ENCODE peak calls at places on chromosomes 13 and 19, in six cellular contexts. One of them, this sample, is unnamed.

GRCh38 chr13:99459101-99459500 is 42.2 kb upstream of the TM9SF2 start:
- DNase-seq in IMR-90: no peak
- DNase-seq in mesenchymal stem cell: no peak
- DNase-seq in mesendoderm: peak
- DNase-seq in H1: no peak
- DNase-seq in neuronal stem cell: no peak
- DNase-seq in this sample: no peak

GRCh38 chr19:37218592-37218935 is 550 bp downstream of the ZNF383 start:
- DNase-seq in mesendoderm: no peak
- DNase-seq in neuronal stem cell: no peak
- DNase-seq in mesenchymal stem cell: peak
- DNase-seq in H1: no peak
- DNase-seq in IMR-90: peak
- DNase-seq in this sample: no peak

GRCh38 chr13:48896312-48896711 is 79.4 kb upstream of the FNDC3A start:
- DNase-seq in mesendoderm: no peak
- DNase-seq in mesenchymal stem cell: peak
- DNase-seq in neuronal stem cell: no peak
- DNase-seq in H1: no peak
- DNase-seq in IMR-90: peak
- DNase-seq in this sample: no peak

GRCh38 chr13:73273737-73274136 is 214.9 kb downstream of the KLF5 start:
- DNase-seq in mesendoderm: no peak
- DNase-seq in H1: no peak
- DNase-seq in IMR-90: peak
- DNase-seq in mesenchymal stem cell: peak
- DNase-seq in neuronal stem cell: no peak
- DNase-seq in this sample: no peak

GRCh38 chr13:71979616-71980015 is 112.6 kb upstream of the DACH1 start:
- DNase-seq in mesendoderm: peak
- DNase-seq in IMR-90: no peak
- DNase-seq in H1: peak
- DNase-seq in neuronal stem cell: no peak
- DNase-seq in mesenchymal stem cell: peak
- DNase-seq in this sample: peak

GRCh38 chr13:51628059-51628852 is 44.0 kb downstream of the WDFY2 start:
- DNase-seq in H1: no peak
- DNase-seq in mesenchymal stem cell: peak
- DNase-seq in IMR-90: no peak
- DNase-seq in mesendoderm: no peak
- DNase-seq in neuronal stem cell: no peak
- DNase-seq in this sample: no peak

GRCh38 chr13:87314822-87315221 is 356.3 kb upstream of the SLITRK5 start:
- DNase-seq in IMR-90: no peak
- DNase-seq in H1: no peak
- DNase-seq in mesendoderm: no peak
- DNase-seq in mesenchymal stem cell: no peak
- DNase-seq in neuronal stem cell: no peak
- DNase-seq in this sample: no peak

GRCh38 chr19:36113895-36114762 is 546 bp downstream of the POLR2I start:
- DNase-seq in IMR-90: peak
- DNase-seq in neuronal stem cell: no peak
- DNase-seq in mesendoderm: peak
- DNase-seq in H1: peak
- DNase-seq in mesenchymal stem cell: peak
- DNase-seq in this sample: peak

GRCh38 chr13:28329395-28330158 is 165.4 kb downstream of the FLT1 start:
- DNase-seq in mesendoderm: no peak
- DNase-seq in IMR-90: peak
- DNase-seq in H1: no peak
- DNase-seq in mesenchymal stem cell: peak
- DNase-seq in neuronal stem cell: no peak
- DNase-seq in this sample: no peak

GRCh38 chr19:35355851-35356460 is 2.3 kb upstream of the FFAR3 start:
- DNase-seq in mesendoderm: no peak
- DNase-seq in IMR-90: no peak
- DNase-seq in H1: peak
- DNase-seq in neuronal stem cell: no peak
- DNase-seq in mesenchymal stem cell: peak
- DNase-seq in this sample: no peak

GRCh38 chr13:32019612-32020233 is 11.9 kb upstream of the FRY start:
- DNase-seq in H1: no peak
- DNase-seq in neuronal stem cell: peak
- DNase-seq in mesendoderm: peak
- DNase-seq in IMR-90: peak
- DNase-seq in mesenchymal stem cell: peak
- DNase-seq in this sample: peak

GRCh38 chr13:65293530-65294198 is 1936.5 kb downstream of the PCDH9 start:
- DNase-seq in mesenchymal stem cell: no peak
- DNase-seq in neuronal stem cell: no peak
- DNase-seq in H1: no peak
- DNase-seq in IMR-90: no peak
- DNase-seq in mesendoderm: peak
- DNase-seq in this sample: no peak

GRCh38 chr13:40484981-40485380 is 181.5 kb downstream of the FOXO1 start:
- DNase-seq in H1: no peak
- DNase-seq in IMR-90: no peak
- DNase-seq in mesenchymal stem cell: no peak
- DNase-seq in neuronal stem cell: no peak
- DNase-seq in mesendoderm: no peak
- DNase-seq in this sample: no peak

GRCh38 chr13:55244991-55245644 is 1895.6 kb upstream of the PRR20A start:
- DNase-seq in H1: peak
- DNase-seq in IMR-90: no peak
- DNase-seq in neuronal stem cell: peak
- DNase-seq in mesendoderm: peak
- DNase-seq in mesenchymal stem cell: peak
- DNase-seq in this sample: peak

GRCh38 chr19:33332248-33332647 is 29.9 kb upstream of the CEBPA start:
- DNase-seq in mesenchymal stem cell: no peak
- DNase-seq in IMR-90: no peak
- DNase-seq in mesendoderm: no peak
- DNase-seq in neuronal stem cell: no peak
- DNase-seq in H1: no peak
- DNase-seq in this sample: no peak

GRCh38 chr13:41231786-41232185 is 31.6 kb downstream of the MTRF1 start:
- DNase-seq in mesendoderm: peak
- DNase-seq in IMR-90: peak
- DNase-seq in neuronal stem cell: no peak
- DNase-seq in H1: no peak
- DNase-seq in mesenchymal stem cell: peak
- DNase-seq in this sample: no peak

DNA sequence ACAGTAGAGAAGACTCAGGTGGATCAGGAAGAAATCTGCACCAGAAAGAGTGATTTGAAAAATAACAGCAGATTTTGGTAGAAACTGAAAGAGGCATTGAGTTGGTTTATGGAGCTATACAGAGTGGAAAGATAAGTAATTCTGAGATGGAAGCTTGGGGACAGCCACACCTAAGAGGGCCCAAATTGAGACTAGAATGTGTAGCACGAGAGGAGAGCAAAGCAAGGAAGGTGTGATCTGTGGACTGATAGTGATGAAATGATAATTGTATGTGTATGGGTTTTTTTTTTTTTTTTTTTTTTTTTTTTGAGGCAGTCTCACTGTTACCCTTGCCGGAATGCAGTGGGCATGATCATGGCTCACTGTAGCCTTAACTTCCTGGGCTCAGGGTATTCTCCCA is 16.3 kb downstream of the SAE1 start:
- DNase-seq in H1: no peak
- DNase-seq in mesenchymal stem cell: no peak
- DNase-seq in IMR-90: no peak
- DNase-seq in neuronal stem cell: no peak
- DNase-seq in mesendoderm: no peak
- DNase-seq in this sample: no peak
- H3K4ac ChIP-seq in H1: no peak
- H3K4ac ChIP-seq in mesenchymal stem cell: no peak
- H3K4ac ChIP-seq in IMR-90: no peak
- H3K4ac ChIP-seq in neuronal stem cell: no peak
- H3K4ac ChIP-seq in mesendoderm: no peak
- H3K4ac ChIP-seq in this sample: no peak

GRCh38 chr13:102773441-102774209 is at the start of gene TEX30:
- DNase-seq in neuronal stem cell: peak
- DNase-seq in H1: peak
- DNase-seq in mesenchymal stem cell: peak
- DNase-seq in IMR-90: peak
- DNase-seq in mesendoderm: peak
- DNase-seq in this sample: peak
- H2BK120ac ChIP-seq in neuronal stem cell: no peak
- H2BK120ac ChIP-seq in H1: no peak
- H2BK120ac ChIP-seq in mesenchymal stem cell: peak
- H2BK120ac ChIP-seq in IMR-90: peak
- H2BK120ac ChIP-seq in mesendoderm: no peak
- H2BK120ac ChIP-seq in this sample: no peak

GRCh38 chr19:38932425-38933179 is 1.9 kb downstream of the MRPS12 start:
- DNase-seq in neuronal stem cell: no peak
- DNase-seq in mesendoderm: peak
- DNase-seq in mesenchymal stem cell: peak
- DNase-seq in IMR-90: peak
- DNase-seq in H1: no peak
- DNase-seq in this sample: peak

GRCh38 chr19:38928406-38929001 is 2.1 kb downstream of the SARS2 start:
- DNase-seq in mesendoderm: no peak
- DNase-seq in neuronal stem cell: no peak
- DNase-seq in H1: no peak
- DNase-seq in mesenchymal stem cell: no peak
- DNase-seq in IMR-90: no peak
- DNase-seq in this sample: no peak

GRCh38 chr19:38929929-38930775 is at the start of gene SARS2:
- DNase-seq in IMR-90: peak
- DNase-seq in mesenchymal stem cell: peak
- DNase-seq in mesendoderm: peak
- DNase-seq in neuronal stem cell: peak
- DNase-seq in H1: peak
- DNase-seq in this sample: peak

GRCh38 chr19:38933544-38933943 is 2.8 kb downstream of the MRPS12 start:
- DNase-seq in neuronal stem cell: no peak
- DNase-seq in IMR-90: no peak
- DNase-seq in mesendoderm: no peak
- DNase-seq in H1: no peak
- DNase-seq in mesenchymal stem cell: no peak
- DNase-seq in this sample: no peak

DNA sequence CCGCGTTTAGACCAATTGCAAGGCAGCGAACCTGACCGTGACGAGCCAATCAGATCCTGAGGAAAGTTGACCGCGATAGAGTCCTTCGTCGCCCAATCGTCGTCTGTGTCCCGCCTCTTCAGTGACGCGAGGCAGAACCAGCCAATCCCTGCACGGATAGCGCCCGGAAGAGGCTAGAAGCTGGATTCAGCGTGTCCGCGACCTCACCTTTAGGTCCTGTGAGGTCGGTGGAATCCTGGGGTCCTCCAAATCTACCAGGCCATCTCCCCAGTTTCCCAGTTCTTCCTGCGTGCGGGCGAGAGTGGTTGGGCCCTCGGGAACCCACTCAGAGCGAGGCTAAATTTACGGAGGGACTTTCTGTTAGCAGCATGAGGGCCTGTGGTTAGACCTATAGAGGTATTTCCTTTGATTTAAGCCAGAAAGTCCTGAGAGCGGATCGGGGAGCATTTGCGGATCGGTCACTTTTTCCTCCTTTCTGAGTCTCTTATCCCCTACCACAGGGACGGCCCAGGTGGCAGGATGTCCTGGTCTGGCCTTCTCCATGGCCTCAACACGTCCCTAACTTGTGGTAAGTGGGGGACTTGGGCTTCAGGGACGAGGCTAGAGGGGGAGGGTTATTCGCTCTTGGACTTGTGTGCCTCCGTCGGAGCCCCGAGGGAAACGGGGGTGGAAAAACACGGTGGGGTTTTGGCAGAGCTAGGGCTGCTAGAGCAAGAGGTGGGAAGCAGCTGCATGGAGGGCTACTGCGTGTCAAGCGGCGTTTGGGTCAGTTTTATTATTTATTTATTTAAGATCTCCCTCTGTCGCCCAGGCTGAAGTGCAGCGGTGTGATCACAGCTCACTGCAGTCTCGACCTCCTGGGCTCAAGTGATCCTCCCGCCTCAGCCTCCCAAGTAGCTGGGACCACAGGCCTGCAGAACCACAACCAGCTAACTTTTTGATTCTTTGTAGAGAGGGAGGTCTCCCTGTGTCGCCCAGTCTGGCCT is at the start of gene MRPS12:
- DNase-seq in H1: no peak
- DNase-seq in IMR-90: peak
- DNase-seq in mesendoderm: peak
- DNase-seq in neuronal stem cell: peak
- DNase-seq in mesenchymal stem cell: peak
- DNase-seq in this sample: peak
- H3K4ac ChIP-seq in H1: peak
- H3K4ac ChIP-seq in IMR-90: peak
- H3K4ac ChIP-seq in mesendoderm: no peak
- H3K4ac ChIP-seq in neuronal stem cell: no peak
- H3K4ac ChIP-seq in mesenchymal stem cell: peak
- H3K4ac ChIP-seq in this sample: no peak

GRCh38 chr13:98143601-98144500 is 957 bp downstream of the FARP1 start:
- DNase-seq in mesenchymal stem cell: peak
- DNase-seq in H1: no peak
- DNase-seq in neuronal stem cell: no peak
- DNase-seq in mesendoderm: peak
- DNase-seq in IMR-90: peak
- DNase-seq in this sample: no peak

GRCh38 chr13:98141509-98141908 is 1.4 kb upstream of the FARP1 start:
- DNase-seq in mesendoderm: peak
- DNase-seq in IMR-90: no peak
- DNase-seq in mesenchymal stem cell: no peak
- DNase-seq in H1: no peak
- DNase-seq in neuronal stem cell: no peak
- DNase-seq in this sample: no peak

GRCh38 chr13:98141938-98142426 is 912 bp upstream of the FARP1 start:
- DNase-seq in neuronal stem cell: peak
- DNase-seq in mesendoderm: peak
- DNase-seq in mesenchymal stem cell: peak
- DNase-seq in H1: peak
- DNase-seq in IMR-90: no peak
- DNase-seq in this sample: peak

GRCh38 chr13:98143157-98143553 is 261 bp downstream of the FARP1 start:
- DNase-seq in IMR-90: no peak
- DNase-seq in mesenchymal stem cell: no peak
- DNase-seq in H1: no peak
- DNase-seq in neuronal stem cell: peak
- DNase-seq in mesendoderm: no peak
- DNase-seq in this sample: peak

DNA sequence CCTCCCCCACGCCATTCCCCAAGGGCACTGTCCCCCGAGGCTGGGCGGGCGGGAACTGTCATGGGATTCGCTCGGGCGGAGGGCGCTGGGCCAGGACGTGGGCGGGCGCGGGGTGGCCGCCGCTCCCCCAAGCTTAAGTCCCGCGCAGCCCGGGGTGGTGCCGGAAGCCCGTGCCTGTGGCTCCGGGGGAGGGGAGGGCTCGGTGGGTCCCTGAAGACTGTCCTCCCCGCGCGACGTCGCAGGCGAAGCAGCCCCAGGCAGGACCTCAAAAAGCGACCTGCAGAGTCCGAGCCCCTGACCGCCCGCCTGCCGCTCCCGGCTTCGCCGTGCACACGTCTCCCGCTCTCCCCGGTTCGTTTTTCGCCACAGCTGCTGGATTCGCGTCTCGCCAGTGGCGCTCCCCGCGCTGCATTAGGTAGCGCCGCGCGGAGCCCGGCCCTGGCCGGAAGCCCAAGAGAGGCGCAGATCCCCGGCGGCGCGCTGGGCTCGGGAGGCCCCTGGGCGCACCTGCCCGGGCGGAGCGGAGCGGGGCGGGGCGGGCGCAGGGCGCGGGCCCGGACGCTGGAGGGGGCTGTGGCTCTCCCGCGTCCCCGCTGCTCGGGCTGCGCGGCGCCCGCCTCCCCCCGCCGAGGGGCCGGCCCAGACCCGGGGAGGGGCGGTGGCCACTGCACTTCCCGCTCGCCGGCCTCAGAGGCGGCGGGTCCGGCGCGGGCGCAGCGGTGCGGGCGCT is at the start of gene FARP1:
- DNase-seq in H1: peak
- DNase-seq in mesendoderm: peak
- DNase-seq in IMR-90: peak
- DNase-seq in mesenchymal stem cell: peak
- DNase-seq in neuronal stem cell: peak
- DNase-seq in this sample: peak
- H2BK120ac ChIP-seq in H1: no peak
- H2BK120ac ChIP-seq in mesendoderm: peak
- H2BK120ac ChIP-seq in IMR-90: peak
- H2BK120ac ChIP-seq in mesenchymal stem cell: peak
- H2BK120ac ChIP-seq in neuronal stem cell: no peak
- H2BK120ac ChIP-seq in this sample: no peak

This sample was measured in H9.